ENCODE peak calls at places on chromosomes 16 and 17, in ten cellular contexts. I is fibroblast of gingiva; Q is naive thymus-derived CD8-positive, alpha-beta T cell; M is transverse colon; P is brain microvascular endothelial cell; L is aorta; H is skeletal muscle cell; E is T-helper 1 cell; C is stimulated activated CD4-positive, alpha-beta T cell treated with anti-CD3 and anti-CD28 coated beads, Interleukin-1b, Interleukin-23, amount 100 ng/mL, for 48 hours; Z is A172. A is an unnamed sample.

GRCh38 chr16:24409045-24409444 is 130.3 kb upstream of the RBBP6 start:
- DNase-seq in I (no peak), Q (no peak), M (no peak), P (no peak), L (no peak), H (no peak), E (no peak), C (no peak), Z (peak), A (no peak)

GRCh38 chr16:13005836-13006235 is 104.4 kb downstream of the SHISA9 start:
- DNase-seq in I (no peak), Q (no peak), M (no peak), P (no peak), L (no peak), H (no peak), E (no peak), C (no peak), Z (no peak), A (no peak)

GRCh38 chr17:27807567-27808470 is 7.5 kb upstream of the NOS2 start:
- DNase-seq in I (no peak), Q (peak), M (peak), P (no peak), L (no peak), H (no peak), E (peak), C (peak), Z (peak), A (no peak)

GRCh38 chr17:15298176-15298575 is 33.0 kb upstream of the PMP22 start:
- DNase-seq in I (peak), Q (no peak), M (no peak), P (peak), L (no peak), H (no peak), E (no peak), C (no peak), Z (peak), A (no peak)

GRCh38 chr16:78224342-78224741 is 124.9 kb downstream of the WWOX start:
- DNase-seq in I (no peak), Q (no peak), M (no peak), P (no peak), L (no peak), H (no peak), E (no peak), C (no peak), Z (no peak), A (no peak)

GRCh38 chr16:35252356-35252936 is 1793.0 kb downstream of the TP53TG3F start:
- DNase-seq in I (no peak), Q (no peak), M (no peak), P (no peak), L (no peak), H (no peak), E (no peak), C (no peak), Z (no peak), A (no peak)

GRCh38 chr17:78789663-78790181 is 7.6 kb upstream of the CYTH1 start:
- DNase-seq in I (peak), Q (peak), M (peak), P (peak), L (peak), H (peak), E (no peak), C (no peak), Z (no peak), A (peak)

GRCh38 chr17:73559532-73559931 is 84.7 kb downstream of the SDK2 start:
- DNase-seq in I (no peak), Q (no peak), M (no peak), P (no peak), L (no peak), H (no peak), E (no peak), C (no peak), Z (no peak), A (no peak)

GRCh38 chr16:5001986-5002385 is 31.7 kb downstream of the NAGPA start:
- DNase-seq in I (no peak), Q (no peak), M (no peak), P (no peak), L (no peak), H (no peak), E (no peak), C (no peak), Z (no peak), A (no peak)

GRCh38 chr17:9306086-9306485 is 269.5 kb downstream of the STX8 start:
- DNase-seq in I (no peak), Q (no peak), M (no peak), P (no peak), L (no peak), H (no peak), E (no peak), C (no peak), Z (no peak), A (no peak)